ENCODE peak calls at places on chromosome 2, in six cellular contexts. One of them, this sample, is unnamed.

GRCh38 chr2:174094542-174094941 is 129.4 kb upstream of the SP3 start:
- DNase-seq in H4: no peak
- DNase-seq in right cardiac atrium: no peak
- DNase-seq in HEK293T: no peak
- DNase-seq in Peyer's patch: no peak
- DNase-seq in trophoblast cell: no peak
- DNase-seq in this sample: no peak

GRCh38 chr2:148645925-148646559 is 1.5 kb downstream of the EPC2 start:
- DNase-seq in H4: peak
- DNase-seq in right cardiac atrium: no peak
- DNase-seq in HEK293T: peak
- DNase-seq in Peyer's patch: no peak
- DNase-seq in trophoblast cell: peak
- DNase-seq in this sample: peak

GRCh38 chr2:79996709-79997108 is 307.8 kb downstream of the LRRTM1 start:
- DNase-seq in H4: no peak
- DNase-seq in right cardiac atrium: no peak
- DNase-seq in HEK293T: no peak
- DNase-seq in Peyer's patch: no peak
- DNase-seq in trophoblast cell: no peak
- DNase-seq in this sample: no peak

GRCh38 chr2:62568983-62569837 is 63.2 kb upstream of the TMEM17 start:
- DNase-seq in H4: peak
- DNase-seq in right cardiac atrium: no peak
- DNase-seq in HEK293T: no peak
- DNase-seq in Peyer's patch: no peak
- DNase-seq in trophoblast cell: no peak
- DNase-seq in this sample: peak

GRCh38 chr2:224072541-224073188 is 33.6 kb upstream of the SERPINE2 start:
- DNase-seq in H4: no peak
- DNase-seq in right cardiac atrium: peak
- DNase-seq in HEK293T: no peak
- DNase-seq in Peyer's patch: no peak
- DNase-seq in trophoblast cell: peak
- DNase-seq in this sample: no peak

GRCh38 chr2:17821535-17822451 is 5.5 kb downstream of the MSGN1 start:
- DNase-seq in H4: no peak
- DNase-seq in right cardiac atrium: peak
- DNase-seq in HEK293T: no peak
- DNase-seq in Peyer's patch: no peak
- DNase-seq in trophoblast cell: peak
- DNase-seq in this sample: no peak

GRCh38 chr2:9332136-9332852 is 91.0 kb downstream of the ITGB1BP1 start:
- DNase-seq in H4: no peak
- DNase-seq in right cardiac atrium: no peak
- DNase-seq in HEK293T: no peak
- DNase-seq in Peyer's patch: no peak
- DNase-seq in trophoblast cell: peak
- DNase-seq in this sample: no peak

GRCh38 chr2:166373951-166374350 is 1.8 kb downstream of the SCN9A start:
- DNase-seq in H4: peak
- DNase-seq in right cardiac atrium: no peak
- DNase-seq in HEK293T: peak
- DNase-seq in Peyer's patch: no peak
- DNase-seq in trophoblast cell: peak
- DNase-seq in this sample: no peak

GRCh38 chr2:131413148-131413747 is 49.3 kb upstream of the RAB6D start:
- DNase-seq in H4: peak
- DNase-seq in right cardiac atrium: no peak
- DNase-seq in HEK293T: peak
- DNase-seq in Peyer's patch: no peak
- DNase-seq in trophoblast cell: peak
- DNase-seq in this sample: peak

GRCh38 chr2:102350118-102350793 is 5.3 kb upstream of the IL18R1 start:
- DNase-seq in H4: no peak
- DNase-seq in right cardiac atrium: no peak
- DNase-seq in HEK293T: no peak
- DNase-seq in Peyer's patch: no peak
- DNase-seq in trophoblast cell: no peak
- DNase-seq in this sample: no peak

GRCh38 chr2:181680937-181681811 is 857 bp upstream of the NEUROD1 start:
- DNase-seq in H4: no peak
- DNase-seq in right cardiac atrium: no peak
- DNase-seq in HEK293T: no peak
- DNase-seq in Peyer's patch: no peak
- DNase-seq in trophoblast cell: no peak
- DNase-seq in this sample: no peak

GRCh38 chr2:45821558-45822271 is 170.2 kb downstream of the PRKCE start:
- DNase-seq in H4: peak
- DNase-seq in right cardiac atrium: peak
- DNase-seq in HEK293T: no peak
- DNase-seq in Peyer's patch: no peak
- DNase-seq in trophoblast cell: no peak
- DNase-seq in this sample: no peak

GRCh38 chr2:169301596-169302330 is 60.6 kb downstream of the LRP2 start:
- DNase-seq in H4: no peak
- DNase-seq in right cardiac atrium: no peak
- DNase-seq in HEK293T: no peak
- DNase-seq in Peyer's patch: no peak
- DNase-seq in trophoblast cell: no peak
- DNase-seq in this sample: no peak